ENCODE peak calls at places on chromosomes 6 and 20, in seven cellular contexts. S is iPS DF 6.9, Q is SK-N-SH, Z is lower lobe of right lung, W is heart right ventricle, P is epithelial cell of esophagus, K is GM12865. J is an unnamed sample.

GRCh38 chr6:110876170-110876773 is 1.7 kb downstream of the AMD1 start:
- DNase-seq in P (peak; percentile 89), Z (peak; percentile 93), W (peak; percentile 84), Q (peak; percentile 82), S (no peak), K (peak; percentile 81), J (peak; percentile 92)

GRCh38 chr6:156883497-156884252 is 106.5 kb downstream of the ARID1B start:
- DNase-seq in K (peak; percentile 25), W (no peak), Z (no peak), P (peak; percentile 66), Q (no peak), S (no peak), J (no peak)

GRCh38 chr20:17698419-17698818 is 1.3 kb upstream of the BANF2 start:
- DNase-seq in P (no peak), S (no peak), Z (no peak), K (no peak), Q (no peak), W (no peak), J (no peak)

GRCh38 chr6:137119196-137120104 is 54.0 kb downstream of the IL22RA2 start:
- DNase-seq in S (no peak), Z (no peak), K (no peak), Q (no peak), P (no peak), W (no peak), J (no peak)

GRCh38 chr6:96394727-96395126 is 126.9 kb upstream of the UFL1 start:
- DNase-seq in Q (peak; percentile 26), Z (no peak), W (no peak), K (peak; percentile 20), P (peak; percentile 30), S (no peak), J (no peak)

GRCh38 chr6:1395941-1396908 is 6.8 kb downstream of the FOXF2 start:
- DNase-seq in Q (no peak), S (no peak), P (no peak), Z (no peak), K (no peak), W (no peak), J (no peak)

GRCh38 chr20:42338274-42339172 is 720.3 kb upstream of the CHD6 start:
- DNase-seq in Z (no peak), W (peak; percentile 25), Q (no peak), S (no peak), P (no peak), K (no peak), J (no peak)

GRCh38 chr20:50277460-50278376 is 87.1 kb downstream of the CEBPB start:
- DNase-seq in S (no peak), Z (no peak), P (no peak), K (no peak), Q (no peak), W (no peak), J (no peak)

GRCh38 chr6:96015321-96015790 is 418 bp upstream of the FUT9 start:
- DNase-seq in P (no peak), S (no peak), Q (no peak), K (no peak), W (no peak), Z (no peak), J (no peak)

GRCh38 chr6:63904844-63905243 is 269.2 kb downstream of the PHF3 start:
- DNase-seq in P (peak; percentile 81), Q (no peak), W (no peak), S (no peak), Z (no peak), K (no peak), J (peak; percentile 0)

GRCh38 chr20:34209111-34209510 is 32.1 kb upstream of the ASIP start:
- DNase-seq in Z (no peak), W (no peak), K (no peak), P (no peak), Q (no peak), S (no peak), J (no peak)

GRCh38 chr6:93701526-93701925 is 282.2 kb upstream of the EPHA7 start:
- DNase-seq in P (no peak), Q (no peak), Z (no peak), W (no peak), K (no peak), S (no peak), J (no peak)

GRCh38 chr6:2432258-2432657 is 186.9 kb upstream of the GMDS start:
- DNase-seq in Q (no peak), K (no peak), Z (no peak), W (no peak), P (peak; percentile 93), S (no peak), J (peak; percentile 90)

GRCh38 chr6:158780963-158781691 is 38.0 kb downstream of the EZR start:
- DNase-seq in K (no peak), S (no peak), Z (no peak), W (no peak), P (peak; percentile 88), Q (no peak), J (no peak)

GRCh38 chr20:62363920-62364851 is 2.9 kb downstream of the LAMA5 start:
- DNase-seq in S (no peak), P (no peak), Z (peak; percentile 47), W (peak; percentile 61), Q (no peak), K (no peak), J (no peak)
- H3K4me3 ChIP-seq in S (no peak overlapping the region), P (peak overlapping the region; percentile 94), Z (peak overlapping the region; percentile 70), W (peak overlapping the region; percentile 87), Q (no peak overlapping the region), K (no peak overlapping the region), J (no peak overlapping the region)

GRCh38 chr6:31825553-31825952 is 2.0 kb upstream of the HSPA1B start:
- DNase-seq in P (no peak), W (no peak), Z (no peak), K (no peak), Q (no peak), S (no peak), J (no peak)
- H3K4me3 ChIP-seq in P (peak overlapping the region; percentile 24), W (no peak overlapping the region), Z (no peak overlapping the region), K (no peak overlapping the region), Q (no peak overlapping the region), S (no peak overlapping the region), J (no peak overlapping the region)

GRCh38 chr6:27494103-27494502 is 21.2 kb upstream of the ZNF184 start:
- DNase-seq in Q (no peak), S (no peak), K (no peak), W (no peak), P (no peak), Z (no peak), J (no peak)
- H3K4me3 ChIP-seq in Q (no peak overlapping the region), S (no peak overlapping the region), K (no peak overlapping the region), W (no peak overlapping the region), P (no peak overlapping the region), Z (no peak overlapping the region), J (no peak overlapping the region)

DNA sequence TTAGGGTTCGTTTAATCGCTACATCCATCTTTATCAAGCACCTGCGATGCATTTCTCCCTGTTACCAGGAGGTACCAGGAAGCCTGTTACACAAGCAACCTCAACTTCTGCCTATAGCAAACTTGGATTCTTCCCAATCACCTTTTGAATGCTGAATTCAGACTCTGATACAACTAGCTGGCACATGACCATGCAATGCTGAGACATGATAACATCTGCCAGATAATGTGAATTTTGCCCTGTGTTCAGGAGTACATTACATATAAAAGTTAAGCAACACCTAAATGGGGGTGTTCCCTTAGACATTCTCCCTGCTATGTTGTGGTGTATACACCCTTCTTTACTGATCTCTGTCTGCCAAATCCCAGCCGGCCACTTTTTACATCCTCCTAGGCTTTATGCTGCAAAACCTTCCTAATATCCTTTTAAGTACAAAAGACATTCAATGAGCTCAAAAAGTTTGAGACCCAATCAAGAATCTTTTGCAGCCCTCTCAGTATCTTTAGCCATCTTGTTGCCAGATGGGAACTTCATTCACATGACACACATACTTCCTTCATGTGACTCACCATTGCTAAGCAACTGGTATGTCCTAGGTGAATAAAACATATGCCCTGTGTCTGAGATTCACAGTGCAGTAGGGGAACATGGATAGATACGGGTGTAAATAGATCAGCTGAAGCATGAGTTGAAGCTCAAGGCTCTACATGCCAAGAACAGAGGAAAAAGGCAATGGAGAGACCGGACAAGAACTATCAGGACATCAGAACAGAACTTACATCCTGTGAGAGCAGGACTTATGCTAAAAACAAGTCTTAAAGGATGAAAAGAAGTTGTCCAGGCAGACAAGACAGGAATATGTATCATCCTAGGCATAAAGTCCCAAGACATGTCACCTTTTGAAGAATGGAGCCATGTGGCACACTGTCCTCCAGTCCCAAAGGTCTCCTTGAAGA is 84.3 kb downstream of the ZHX3 start:
- DNase-seq in Z (no peak), S (no peak), K (no peak), W (no peak), P (peak; percentile 86), Q (no peak), J (no peak)
- H3K4me3 ChIP-seq in Z (no peak overlapping the region), S (no peak overlapping the region), K (no peak overlapping the region), W (no peak overlapping the region), P (no peak overlapping the region), Q (no peak overlapping the region), J (peak overlapping the region; percentile 22)

GRCh38 chr6:43231053-43231452 is 1.8 kb upstream of the DNPH1 start:
- DNase-seq in K (no peak), Q (no peak), P (no peak), S (no peak), Z (no peak), W (no peak), J (no peak)

GRCh38 chr6:43226192-43226851 is 3.0 kb downstream of the DNPH1 start:
- DNase-seq in Q (no peak), K (no peak), P (no peak), Z (no peak), S (no peak), W (no peak), J (no peak)

GRCh38 chr6:43231735-43232450 is 2.6 kb upstream of the DNPH1 start:
- DNase-seq in W (no peak), P (no peak), S (no peak), Q (no peak), Z (no peak), K (no peak), J (no peak)

GRCh38 chr6:43228951-43229802 is at the start of gene DNPH1:
- DNase-seq in W (peak; percentile 82), S (peak; percentile 58), P (peak; percentile 78), Q (peak; percentile 95), Z (peak; percentile 83), K (peak; percentile 82), J (peak; percentile 70)

GRCh38 chr6:43229803-43230239 is 540 bp upstream of the DNPH1 start:
- DNase-seq in K (no peak), Z (no peak), S (no peak), P (no peak), W (no peak), Q (no peak), J (no peak)
- H3K4me3 ChIP-seq in K (peak overlapping the region; percentile 63), Z (peak overlapping the region; percentile 68), S (no peak overlapping the region), P (no peak overlapping the region), W (peak overlapping the region; percentile 64), Q (no peak overlapping the region), J (no peak overlapping the region)

J was measured in SJSA1.